ENCODE peak calls at places on chromosomes 6 and 20, in seven cellular contexts. P is EH; N is IMR-90; G is fibroblast of the conjunctiva; V is pons; D is stimulated activated CD8-positive, alpha-beta memory T cell treated with anti-CD3 and anti-CD28 coated beads, Interleukin-15, amount 100 ng/mL, for 24 hours; J is OCI-M1. O is an unnamed sample.

GRCh38 chr6:57248311-57248895 is 26.3 kb upstream of the RAB23 start:
- DNase-seq in G (no peak), D (no peak), P (no peak), N (no peak), V (no peak), J (peak; percentile 92), O (no peak)

GRCh38 chr20:62816879-62817873 is at the start of gene COL9A3:
- DNase-seq in P (no peak), J (no peak), G (no peak), N (no peak), D (no peak), V (peak; percentile 68), O (no peak)

GRCh38 chr6:106192824-106193223 is 106.7 kb downstream of the PRDM1 start:
- DNase-seq in P (peak; percentile 87), J (no peak), G (no peak), V (no peak), N (peak; percentile 28), D (no peak), O (peak; percentile 83)

GRCh38 chr6:13769655-13770053 is 44.7 kb downstream of the MCUR1 start:
- DNase-seq in D (no peak), J (no peak), G (no peak), N (no peak), P (no peak), V (no peak), O (no peak)

GRCh38 chr6:51005779-51006178 is 187.1 kb downstream of the TFAP2B start:
- DNase-seq in G (no peak), V (no peak), J (no peak), N (no peak), D (no peak), P (no peak), O (no peak)

GRCh38 chr6:169915769-169916550 is 164.5 kb downstream of the ERMARD start:
- DNase-seq in J (no peak), N (no peak), D (no peak), P (no peak), G (no peak), V (no peak), O (no peak)

GRCh38 chr6:62479722-62480121 is 193.7 kb upstream of the KHDRBS2 start:
- DNase-seq in G (no peak), D (no peak), V (no peak), J (no peak), N (no peak), P (no peak), O (no peak)

GRCh38 chr6:11663519-11663918 is 115.1 kb downstream of the ADTRP start:
- DNase-seq in G (no peak), N (no peak), J (no peak), D (no peak), P (no peak), V (no peak), O (no peak)

GRCh38 chr6:3915076-3915791 is 66.1 kb downstream of the FAM50B start:
- DNase-seq in D (no peak), N (no peak), V (no peak), J (no peak), P (no peak), G (no peak), O (no peak)

GRCh38 chr20:45450097-45450818 is 19.3 kb upstream of the WFDC2 start:
- DNase-seq in J (peak; percentile 90), V (peak; percentile 77), P (peak; percentile 54), N (peak; percentile 51), G (peak; percentile 21), D (no peak), O (peak; percentile 59)

GRCh38 chr6:113570176-113570575 is 287.0 kb upstream of the MARCKS start:
- DNase-seq in J (no peak), P (peak; percentile 58), N (no peak), V (no peak), G (no peak), D (no peak), O (no peak)

GRCh38 chr20:38104283-38104682 is 60.8 kb downstream of the TGM2 start:
- DNase-seq in J (no peak), D (no peak), G (no peak), N (no peak), P (no peak), V (no peak), O (no peak)

GRCh38 chr6:150032598-150032997 is 7.3 kb upstream of the RAET1L start:
- DNase-seq in P (no peak), N (no peak), G (no peak), V (no peak), J (no peak), D (no peak), O (no peak)

GRCh38 chr6:37548067-37548674 is 48.5 kb upstream of the CCDC167 start:
- DNase-seq in N (peak; percentile 41), J (no peak), D (no peak), P (peak; percentile 40), V (no peak), G (no peak), O (no peak)

GRCh38 chr20:51934301-51935002 is 132.1 kb upstream of the SALL4 start:
- DNase-seq in J (no peak), V (no peak), P (peak; percentile 21), G (no peak), D (no peak), N (no peak), O (no peak)

GRCh38 chr6:53727748-53728147 is 62.2 kb upstream of the KLHL31 start:
- DNase-seq in P (peak; percentile 59), D (no peak), G (no peak), J (no peak), V (no peak), N (peak; percentile 61), O (peak; percentile 7)

GRCh38 chr6:19204445-19204844 is 632.7 kb upstream of the ID4 start:
- DNase-seq in J (no peak), D (no peak), N (no peak), G (no peak), P (no peak), V (no peak), O (no peak)

GRCh38 chr20:33789109-33789857 is 21.9 kb upstream of the CHMP4B start:
- DNase-seq in P (peak; percentile 95), G (peak; percentile 84), V (no peak), D (no peak), N (peak; percentile 96), J (no peak), O (peak; percentile 92)

GRCh38 chr6:118896339-118897136 is 2.6 kb downstream of the ASF1A start:
- DNase-seq in N (peak; percentile 69), P (peak; percentile 58), J (peak; percentile 92), V (no peak), G (no peak), D (no peak), O (peak; percentile 70)

GRCh38 chr6:26215200-26216014 is 128.2 kb downstream of the HFE start:
- DNase-seq in V (peak; percentile 9), N (peak; percentile 36), D (no peak), J (peak; percentile 83), G (no peak), P (peak; percentile 37), O (no peak)

GRCh38 chr6:158817298-158818007 is 1.7 kb downstream of the EZR start:
- DNase-seq in D (no peak), V (peak; percentile 16), G (no peak), P (peak; percentile 43), N (peak; percentile 48), J (peak; percentile 93), O (no peak)